ENCODE peak calls at places on chromosomes 1 and 21, in five cellular contexts. A, M, S, V and U are unnamed samples.

GRCh38 chr1:59699227-59699847 is 115.4 kb upstream of the HOOK1 start:
- DNase-seq in A (peak), M (no peak), S (peak), V (peak), U (peak)

GRCh38 chr1:96416690-96417444 is 304.7 kb upstream of the PTBP2 start:
- DNase-seq in A (no peak), M (peak), S (no peak), V (peak), U (peak)

GRCh38 chr1:68442822-68443556 is 6.8 kb downstream of the RPE65 start:
- DNase-seq in A (peak), M (no peak), S (peak), V (peak), U (peak)

GRCh38 chr1:213982515-213982813 is 5.3 kb upstream of the PROX1 start:
- DNase-seq in A (no peak), M (no peak), S (no peak), V (no peak), U (no peak)

GRCh38 chr1:211735208-211736170 is 60.1 kb upstream of the NEK2 start:
- DNase-seq in A (peak), M (no peak), S (peak), V (peak), U (peak)

GRCh38 chr1:69691179-69691578 is 123.5 kb downstream of the LRRC7 start:
- DNase-seq in A (no peak), M (no peak), S (no peak), V (peak), U (no peak)

GRCh38 chr1:9699361-9699760 is 47.8 kb downstream of the PIK3CD start:
- DNase-seq in A (no peak), M (no peak), S (no peak), V (no peak), U (no peak)

GRCh38 chr1:99852648-99853047 is 2.5 kb downstream of the AGL start:
- DNase-seq in A (no peak), M (no peak), S (no peak), V (no peak), U (no peak)

GRCh38 chr1:54218883-54219687 is 19.1 kb downstream of the MRPL37 start:
- DNase-seq in A (no peak), M (no peak), S (no peak), V (no peak), U (peak)

GRCh38 chr1:88662723-88663122 is 21.4 kb upstream of the PKN2 start:
- DNase-seq in A (no peak), M (no peak), S (no peak), V (no peak), U (no peak)

GRCh38 chr1:18090636-18091035 is 17.0 kb upstream of the IGSF21 start:
- DNase-seq in A (no peak), M (no peak), S (no peak), V (no peak), U (no peak)

GRCh38 chr1:200362421-200362820 is 47.4 kb downstream of the ZNF281 start:
- DNase-seq in A (no peak), M (no peak), S (no peak), V (no peak), U (no peak)

GRCh38 chr1:214637722-214638473 is 34.9 kb downstream of the CENPF start:
- DNase-seq in A (peak), M (no peak), S (peak), V (no peak), U (peak)

GRCh38 chr1:226545806-226546596 is 2.6 kb upstream of the STUM start:
- DNase-seq in A (no peak), M (no peak), S (no peak), V (no peak), U (no peak)

GRCh38 chr1:48789903-48790302 is 13.2 kb upstream of the BEND5 start:
- DNase-seq in A (no peak), M (no peak), S (no peak), V (no peak), U (no peak)

GRCh38 chr1:197659175-197659574 is 116.1 kb downstream of the DENND1B start:
- DNase-seq in A (no peak), M (no peak), S (no peak), V (no peak), U (no peak)

GRCh38 chr1:197664391-197664790 is 110.9 kb downstream of the DENND1B start:
- DNase-seq in A (no peak), M (no peak), S (no peak), V (no peak), U (no peak)

GRCh38 chr1:197660389-197660788 is 114.9 kb downstream of the DENND1B start:
- DNase-seq in A (no peak), M (no peak), S (no peak), V (no peak), U (no peak)

GRCh38 chr1:197666769-197667285 is 108.5 kb downstream of the DENND1B start:
- DNase-seq in A (no peak), M (no peak), S (no peak), V (no peak), U (no peak)

DNA sequence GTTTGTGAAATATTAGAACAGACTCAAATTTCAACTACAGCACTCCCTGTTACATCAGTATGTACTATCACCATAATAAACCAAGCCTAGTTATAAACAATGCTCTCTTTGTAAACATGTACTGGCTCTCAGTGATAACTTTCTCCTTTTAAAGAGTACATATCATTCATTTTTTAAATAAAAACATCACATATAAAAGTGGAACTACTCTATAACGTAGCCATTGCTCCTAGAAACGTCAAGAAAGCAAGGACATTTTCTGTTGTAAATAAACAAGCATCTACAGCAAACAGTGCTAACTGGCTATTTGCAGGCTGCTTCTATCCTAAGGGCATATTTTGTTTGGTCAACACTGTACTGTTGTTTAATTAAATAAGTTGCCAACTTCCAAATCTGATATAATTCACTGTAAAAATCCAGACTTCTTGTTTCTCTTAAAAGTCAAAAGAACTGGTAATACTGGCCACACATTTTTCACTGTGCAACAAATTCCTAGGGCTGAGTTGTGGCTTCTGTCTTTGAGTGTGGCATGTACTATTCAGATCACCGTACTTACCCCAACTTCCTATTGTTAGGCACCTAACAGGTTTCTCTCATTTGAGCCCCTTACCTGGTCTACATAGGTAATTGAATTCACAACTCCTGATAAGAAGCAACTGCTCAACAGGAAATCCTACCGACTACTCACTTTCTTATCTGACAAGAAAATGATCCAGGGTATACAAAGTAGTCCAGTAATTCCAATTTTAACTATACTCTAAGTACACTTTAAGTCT is 111.9 kb downstream of the DENND1B start:
- DNase-seq in A (no peak), M (no peak), S (no peak), V (no peak), U (no peak)
- H2AFZ ChIP-seq in A (no peak), M (no peak), S (no peak), V (no peak), U (no peak)

GRCh38 chr21:45504516-45505415 is 37.5 kb downstream of the SLC19A1 start:
- DNase-seq in A (no peak), M (no peak), S (no peak), V (no peak), U (no peak)
- TF ChIP-seq MXI1 in A (no peak), M (no peak), S (no peak), V (no peak), U (no peak)

GRCh38 chr1:246931549-246932365 is at the start of gene AHCTF1:
- DNase-seq in A (peak), M (peak), S (peak), V (peak), U (peak)
- H2AFZ ChIP-seq in A (peak), M (peak), S (peak), V (peak), U (peak)

GRCh38 chr1:169576241-169576933 is 9.9 kb downstream of the F5 start:
- DNase-seq in A (peak), M (no peak), S (no peak), V (no peak), U (no peak)
- TF ChIP-seq MXI1 in A (no peak), M (no peak), S (no peak), V (no peak), U (no peak)

GRCh38 chr1:208137144-208137682 is 107.0 kb downstream of the PLXNA2 start:
- DNase-seq in A (no peak), M (no peak), S (no peak), V (no peak), U (peak)
- H2AFZ ChIP-seq in A (no peak), M (no peak), S (no peak), V (no peak), U (no peak)